ENCODE peak calls at places on chromosomes 6 and 20, in ten cellular contexts. One of them, this sample, is unnamed.

GRCh38 chr20:17992847-17993508 is 24.2 kb downstream of the MGME1 start:
- DNase-seq in activated T-cell treated with anti-CD3 and anti-CD28 coated beads for 1 hour: no peak
- DNase-seq in stimulated activated CD8-positive, alpha-beta memory T cell treated with anti-CD3 and anti-CD28 coated beads, Interleukin-15, amount 100 ng/mL, for 48 hours: no peak
- DNase-seq in mesothelial cell of epicardium: no peak
- DNase-seq in fibroblast of villous mesenchyme: no peak
- DNase-seq in Right ventricle myocardium inferior: no peak
- DNase-seq in right cardiac atrium: no peak
- DNase-seq in HCT116: no peak
- DNase-seq in activated T-helper 1 cell treated with Interleukin-2 at 50 U/mL for 16 hours: no peak
- DNase-seq in stimulated activated CD4-positive, alpha-beta T cell treated with anti-CD3 and anti-CD28 coated beads, Interleukin-2, amount 100 ng/mL, for 48 hours: no peak
- DNase-seq in this sample: no peak

GRCh38 chr20:35093245-35093884 is 758 bp upstream of the TRPC4AP start:
- DNase-seq in Right ventricle myocardium inferior: no peak
- DNase-seq in HCT116: no peak
- DNase-seq in activated T-helper 1 cell treated with Interleukin-2 at 50 U/mL for 16 hours: no peak
- DNase-seq in stimulated activated CD4-positive, alpha-beta T cell treated with anti-CD3 and anti-CD28 coated beads, Interleukin-2, amount 100 ng/mL, for 48 hours: peak; percentile 16
- DNase-seq in activated T-cell treated with anti-CD3 and anti-CD28 coated beads for 1 hour: no peak
- DNase-seq in stimulated activated CD8-positive, alpha-beta memory T cell treated with anti-CD3 and anti-CD28 coated beads, Interleukin-15, amount 100 ng/mL, for 48 hours: no peak
- DNase-seq in fibroblast of villous mesenchyme: peak; percentile 82
- DNase-seq in mesothelial cell of epicardium: no peak
- DNase-seq in right cardiac atrium: no peak
- DNase-seq in this sample: peak; percentile 88

GRCh38 chr6:52177961-52178360 is 8.2 kb upstream of the IL17A start:
- DNase-seq in mesothelial cell of epicardium: no peak
- DNase-seq in Right ventricle myocardium inferior: no peak
- DNase-seq in HCT116: no peak
- DNase-seq in activated T-helper 1 cell treated with Interleukin-2 at 50 U/mL for 16 hours: no peak
- DNase-seq in stimulated activated CD8-positive, alpha-beta memory T cell treated with anti-CD3 and anti-CD28 coated beads, Interleukin-15, amount 100 ng/mL, for 48 hours: no peak
- DNase-seq in fibroblast of villous mesenchyme: no peak
- DNase-seq in stimulated activated CD4-positive, alpha-beta T cell treated with anti-CD3 and anti-CD28 coated beads, Interleukin-2, amount 100 ng/mL, for 48 hours: no peak
- DNase-seq in activated T-cell treated with anti-CD3 and anti-CD28 coated beads for 1 hour: no peak
- DNase-seq in right cardiac atrium: no peak
- DNase-seq in this sample: no peak

GRCh38 chr6:82353848-82354247 is 9.8 kb upstream of the TPBG start:
- DNase-seq in activated T-cell treated with anti-CD3 and anti-CD28 coated beads for 1 hour: no peak
- DNase-seq in stimulated activated CD8-positive, alpha-beta memory T cell treated with anti-CD3 and anti-CD28 coated beads, Interleukin-15, amount 100 ng/mL, for 48 hours: no peak
- DNase-seq in right cardiac atrium: no peak
- DNase-seq in activated T-helper 1 cell treated with Interleukin-2 at 50 U/mL for 16 hours: no peak
- DNase-seq in HCT116: no peak
- DNase-seq in Right ventricle myocardium inferior: no peak
- DNase-seq in fibroblast of villous mesenchyme: no peak
- DNase-seq in stimulated activated CD4-positive, alpha-beta T cell treated with anti-CD3 and anti-CD28 coated beads, Interleukin-2, amount 100 ng/mL, for 48 hours: no peak
- DNase-seq in mesothelial cell of epicardium: no peak
- DNase-seq in this sample: no peak

GRCh38 chr6:134878136-134878535 is 71.8 kb downstream of the ALDH8A1 start:
- DNase-seq in stimulated activated CD8-positive, alpha-beta memory T cell treated with anti-CD3 and anti-CD28 coated beads, Interleukin-15, amount 100 ng/mL, for 48 hours: no peak
- DNase-seq in HCT116: no peak
- DNase-seq in right cardiac atrium: no peak
- DNase-seq in activated T-helper 1 cell treated with Interleukin-2 at 50 U/mL for 16 hours: no peak
- DNase-seq in fibroblast of villous mesenchyme: no peak
- DNase-seq in activated T-cell treated with anti-CD3 and anti-CD28 coated beads for 1 hour: no peak
- DNase-seq in stimulated activated CD4-positive, alpha-beta T cell treated with anti-CD3 and anti-CD28 coated beads, Interleukin-2, amount 100 ng/mL, for 48 hours: no peak
- DNase-seq in Right ventricle myocardium inferior: no peak
- DNase-seq in mesothelial cell of epicardium: no peak
- DNase-seq in this sample: no peak

GRCh38 chr20:46022411-46023147 is 6.4 kb upstream of the SLC12A5 start:
- DNase-seq in HCT116: no peak
- DNase-seq in right cardiac atrium: peak; percentile 85
- DNase-seq in mesothelial cell of epicardium: peak; percentile 58
- DNase-seq in activated T-cell treated with anti-CD3 and anti-CD28 coated beads for 1 hour: peak; percentile 81
- DNase-seq in stimulated activated CD4-positive, alpha-beta T cell treated with anti-CD3 and anti-CD28 coated beads, Interleukin-2, amount 100 ng/mL, for 48 hours: peak; percentile 77
- DNase-seq in activated T-helper 1 cell treated with Interleukin-2 at 50 U/mL for 16 hours: peak; percentile 50
- DNase-seq in fibroblast of villous mesenchyme: peak; percentile 22
- DNase-seq in Right ventricle myocardium inferior: no peak
- DNase-seq in stimulated activated CD8-positive, alpha-beta memory T cell treated with anti-CD3 and anti-CD28 coated beads, Interleukin-15, amount 100 ng/mL, for 48 hours: peak; percentile 51
- DNase-seq in this sample: peak; percentile 65

GRCh38 chr6:72374172-72374571 is 247.7 kb upstream of the KCNQ5 start:
- DNase-seq in fibroblast of villous mesenchyme: no peak
- DNase-seq in activated T-helper 1 cell treated with Interleukin-2 at 50 U/mL for 16 hours: no peak
- DNase-seq in mesothelial cell of epicardium: no peak
- DNase-seq in right cardiac atrium: no peak
- DNase-seq in stimulated activated CD4-positive, alpha-beta T cell treated with anti-CD3 and anti-CD28 coated beads, Interleukin-2, amount 100 ng/mL, for 48 hours: no peak
- DNase-seq in HCT116: no peak
- DNase-seq in stimulated activated CD8-positive, alpha-beta memory T cell treated with anti-CD3 and anti-CD28 coated beads, Interleukin-15, amount 100 ng/mL, for 48 hours: no peak
- DNase-seq in activated T-cell treated with anti-CD3 and anti-CD28 coated beads for 1 hour: no peak
- DNase-seq in Right ventricle myocardium inferior: no peak
- DNase-seq in this sample: no peak

GRCh38 chr20:40961686-40962640 is 66.7 kb upstream of the TOP1 start:
- DNase-seq in stimulated activated CD4-positive, alpha-beta T cell treated with anti-CD3 and anti-CD28 coated beads, Interleukin-2, amount 100 ng/mL, for 48 hours: no peak
- DNase-seq in activated T-cell treated with anti-CD3 and anti-CD28 coated beads for 1 hour: no peak
- DNase-seq in activated T-helper 1 cell treated with Interleukin-2 at 50 U/mL for 16 hours: no peak
- DNase-seq in right cardiac atrium: no peak
- DNase-seq in stimulated activated CD8-positive, alpha-beta memory T cell treated with anti-CD3 and anti-CD28 coated beads, Interleukin-15, amount 100 ng/mL, for 48 hours: no peak
- DNase-seq in mesothelial cell of epicardium: no peak
- DNase-seq in fibroblast of villous mesenchyme: no peak
- DNase-seq in HCT116: no peak
- DNase-seq in Right ventricle myocardium inferior: no peak
- DNase-seq in this sample: peak; percentile 40

GRCh38 chr6:6474170-6474920 is 114.2 kb upstream of the LY86 start:
- DNase-seq in activated T-helper 1 cell treated with Interleukin-2 at 50 U/mL for 16 hours: no peak
- DNase-seq in stimulated activated CD8-positive, alpha-beta memory T cell treated with anti-CD3 and anti-CD28 coated beads, Interleukin-15, amount 100 ng/mL, for 48 hours: no peak
- DNase-seq in mesothelial cell of epicardium: no peak
- DNase-seq in activated T-cell treated with anti-CD3 and anti-CD28 coated beads for 1 hour: no peak
- DNase-seq in fibroblast of villous mesenchyme: no peak
- DNase-seq in stimulated activated CD4-positive, alpha-beta T cell treated with anti-CD3 and anti-CD28 coated beads, Interleukin-2, amount 100 ng/mL, for 48 hours: no peak
- DNase-seq in HCT116: no peak
- DNase-seq in right cardiac atrium: no peak
- DNase-seq in Right ventricle myocardium inferior: peak; percentile 47
- DNase-seq in this sample: no peak

GRCh38 chr6:99119109-99120031 is 171.6 kb upstream of the FBXL4 start:
- DNase-seq in stimulated activated CD8-positive, alpha-beta memory T cell treated with anti-CD3 and anti-CD28 coated beads, Interleukin-15, amount 100 ng/mL, for 48 hours: no peak
- DNase-seq in HCT116: peak; percentile 12
- DNase-seq in right cardiac atrium: no peak
- DNase-seq in Right ventricle myocardium inferior: no peak
- DNase-seq in mesothelial cell of epicardium: no peak
- DNase-seq in activated T-cell treated with anti-CD3 and anti-CD28 coated beads for 1 hour: peak; percentile 2
- DNase-seq in fibroblast of villous mesenchyme: peak; percentile 49
- DNase-seq in stimulated activated CD4-positive, alpha-beta T cell treated with anti-CD3 and anti-CD28 coated beads, Interleukin-2, amount 100 ng/mL, for 48 hours: peak; percentile 4
- DNase-seq in activated T-helper 1 cell treated with Interleukin-2 at 50 U/mL for 16 hours: no peak
- DNase-seq in this sample: peak; percentile 26

GRCh38 chr20:10637563-10637962 is 36.2 kb downstream of the JAG1 start:
- DNase-seq in HCT116: no peak
- DNase-seq in Right ventricle myocardium inferior: no peak
- DNase-seq in mesothelial cell of epicardium: no peak
- DNase-seq in activated T-helper 1 cell treated with Interleukin-2 at 50 U/mL for 16 hours: no peak
- DNase-seq in right cardiac atrium: no peak
- DNase-seq in stimulated activated CD8-positive, alpha-beta memory T cell treated with anti-CD3 and anti-CD28 coated beads, Interleukin-15, amount 100 ng/mL, for 48 hours: no peak
- DNase-seq in fibroblast of villous mesenchyme: no peak
- DNase-seq in stimulated activated CD4-positive, alpha-beta T cell treated with anti-CD3 and anti-CD28 coated beads, Interleukin-2, amount 100 ng/mL, for 48 hours: no peak
- DNase-seq in activated T-cell treated with anti-CD3 and anti-CD28 coated beads for 1 hour: no peak
- DNase-seq in this sample: no peak

GRCh38 chr6:34914358-34914757 is 25.3 kb downstream of the ANKS1A start:
- DNase-seq in mesothelial cell of epicardium: no peak
- DNase-seq in right cardiac atrium: no peak
- DNase-seq in HCT116: no peak
- DNase-seq in activated T-cell treated with anti-CD3 and anti-CD28 coated beads for 1 hour: no peak
- DNase-seq in stimulated activated CD4-positive, alpha-beta T cell treated with anti-CD3 and anti-CD28 coated beads, Interleukin-2, amount 100 ng/mL, for 48 hours: no peak
- DNase-seq in activated T-helper 1 cell treated with Interleukin-2 at 50 U/mL for 16 hours: no peak
- DNase-seq in fibroblast of villous mesenchyme: no peak
- DNase-seq in Right ventricle myocardium inferior: no peak
- DNase-seq in stimulated activated CD8-positive, alpha-beta memory T cell treated with anti-CD3 and anti-CD28 coated beads, Interleukin-15, amount 100 ng/mL, for 48 hours: no peak
- DNase-seq in this sample: no peak

GRCh38 chr6:152272486-152272885 is 364.7 kb downstream of the SYNE1 start:
- DNase-seq in HCT116: no peak
- DNase-seq in stimulated activated CD4-positive, alpha-beta T cell treated with anti-CD3 and anti-CD28 coated beads, Interleukin-2, amount 100 ng/mL, for 48 hours: no peak
- DNase-seq in mesothelial cell of epicardium: no peak
- DNase-seq in right cardiac atrium: no peak
- DNase-seq in fibroblast of villous mesenchyme: peak; percentile 20
- DNase-seq in activated T-helper 1 cell treated with Interleukin-2 at 50 U/mL for 16 hours: no peak
- DNase-seq in activated T-cell treated with anti-CD3 and anti-CD28 coated beads for 1 hour: no peak
- DNase-seq in stimulated activated CD8-positive, alpha-beta memory T cell treated with anti-CD3 and anti-CD28 coated beads, Interleukin-15, amount 100 ng/mL, for 48 hours: no peak
- DNase-seq in Right ventricle myocardium inferior: no peak
- DNase-seq in this sample: no peak

GRCh38 chr6:125534430-125535263 is 214.8 kb upstream of the HEY2 start:
- DNase-seq in stimulated activated CD8-positive, alpha-beta memory T cell treated with anti-CD3 and anti-CD28 coated beads, Interleukin-15, amount 100 ng/mL, for 48 hours: no peak
- DNase-seq in activated T-helper 1 cell treated with Interleukin-2 at 50 U/mL for 16 hours: no peak
- DNase-seq in HCT116: no peak
- DNase-seq in stimulated activated CD4-positive, alpha-beta T cell treated with anti-CD3 and anti-CD28 coated beads, Interleukin-2, amount 100 ng/mL, for 48 hours: no peak
- DNase-seq in right cardiac atrium: no peak
- DNase-seq in fibroblast of villous mesenchyme: no peak
- DNase-seq in mesothelial cell of epicardium: no peak
- DNase-seq in activated T-cell treated with anti-CD3 and anti-CD28 coated beads for 1 hour: no peak
- DNase-seq in Right ventricle myocardium inferior: no peak
- DNase-seq in this sample: no peak

GRCh38 chr6:39189915-39190544 is 39.2 kb downstream of the KCNK5 start:
- DNase-seq in mesothelial cell of epicardium: no peak
- DNase-seq in fibroblast of villous mesenchyme: no peak
- DNase-seq in activated T-helper 1 cell treated with Interleukin-2 at 50 U/mL for 16 hours: no peak
- DNase-seq in stimulated activated CD8-positive, alpha-beta memory T cell treated with anti-CD3 and anti-CD28 coated beads, Interleukin-15, amount 100 ng/mL, for 48 hours: no peak
- DNase-seq in stimulated activated CD4-positive, alpha-beta T cell treated with anti-CD3 and anti-CD28 coated beads, Interleukin-2, amount 100 ng/mL, for 48 hours: no peak
- DNase-seq in activated T-cell treated with anti-CD3 and anti-CD28 coated beads for 1 hour: no peak
- DNase-seq in HCT116: no peak
- DNase-seq in Right ventricle myocardium inferior: no peak
- DNase-seq in right cardiac atrium: no peak
- DNase-seq in this sample: no peak

GRCh38 chr6:16723833-16724232 is 37.4 kb downstream of the ATXN1 start:
- DNase-seq in HCT116: peak; percentile 84
- DNase-seq in fibroblast of villous mesenchyme: peak; percentile 95
- DNase-seq in activated T-helper 1 cell treated with Interleukin-2 at 50 U/mL for 16 hours: no peak
- DNase-seq in right cardiac atrium: no peak
- DNase-seq in mesothelial cell of epicardium: no peak
- DNase-seq in stimulated activated CD4-positive, alpha-beta T cell treated with anti-CD3 and anti-CD28 coated beads, Interleukin-2, amount 100 ng/mL, for 48 hours: no peak
- DNase-seq in activated T-cell treated with anti-CD3 and anti-CD28 coated beads for 1 hour: no peak
- DNase-seq in Right ventricle myocardium inferior: no peak
- DNase-seq in stimulated activated CD8-positive, alpha-beta memory T cell treated with anti-CD3 and anti-CD28 coated beads, Interleukin-15, amount 100 ng/mL, for 48 hours: no peak
- DNase-seq in this sample: peak; percentile 79

This sample was measured in RWPE1.